ENCODE peak calls at places on chromosome 9, in nine cellular contexts. D, K, R, B, I, V, U, L and W are unnamed samples.

GRCh38 chr9:127633216-127633615 is 21.1 kb downstream of the STXBP1 start:
- DNase-seq in U (no peak), D (no peak), V (no peak), B (no peak), I (no peak), R (peak), L (no peak), K (no peak), W (no peak)

GRCh38 chr9:77486968-77487367 is 161.2 kb downstream of the GNA14 start:
- DNase-seq in D (no peak), B (no peak), R (no peak), L (no peak), U (no peak), K (no peak), I (peak), V (no peak), W (no peak)

GRCh38 chr9:801399-802071 is 40.0 kb upstream of the DMRT1 start:
- DNase-seq in L (no peak), V (no peak), D (no peak), R (no peak), I (peak), B (no peak), U (no peak), K (no peak), W (no peak)

GRCh38 chr9:28938981-28939380 is 1365.7 kb upstream of the C9orf72 start:
- DNase-seq in U (no peak), I (no peak), L (no peak), K (no peak), R (no peak), V (no peak), D (no peak), B (no peak), W (no peak)

GRCh38 chr9:71253021-71253420 is 131.6 kb upstream of the TRPM3 start:
- DNase-seq in K (no peak), V (no peak), B (no peak), D (no peak), L (no peak), U (no peak), R (no peak), I (no peak), W (no peak)

GRCh38 chr9:134180786-134181647 is 16.7 kb upstream of the RNU6ATAC start:
- DNase-seq in L (no peak), K (no peak), R (peak), I (no peak), B (no peak), V (peak), U (peak), D (no peak), W (no peak)

GRCh38 chr9:127960410-127961165 is 20.2 kb downstream of the EEIG1 start:
- DNase-seq in U (no peak), R (no peak), D (no peak), B (no peak), L (no peak), K (no peak), V (no peak), I (no peak), W (no peak)

GRCh38 chr9:121277518-121278275 is 9.7 kb downstream of the GSN start:
- DNase-seq in D (no peak), K (no peak), I (peak), L (no peak), V (no peak), U (no peak), R (no peak), B (no peak), W (no peak)

GRCh38 chr9:125747053-125747764 is at the start of gene PBX3:
- DNase-seq in B (peak), R (peak), U (peak), D (no peak), L (peak), V (peak), K (peak), I (peak), W (no peak)

GRCh38 chr9:111937781-111938426 is 41.3 kb downstream of the UGCG start:
- DNase-seq in D (peak), V (no peak), L (peak), B (no peak), U (peak), I (peak), K (no peak), R (peak), W (no peak)

GRCh38 chr9:89919171-89919681 is 314.4 kb downstream of the GADD45G start:
- DNase-seq in V (no peak), U (peak), D (no peak), B (no peak), I (peak), L (peak), R (no peak), K (no peak), W (no peak)

GRCh38 chr9:90546200-90546599 is 96.4 kb downstream of the DIRAS2 start:
- DNase-seq in R (no peak), L (no peak), B (peak), K (no peak), U (no peak), I (peak), V (no peak), D (no peak), W (no peak)

GRCh38 chr9:113929634-113930092 is 53.6 kb downstream of the ZNF618 start:
- DNase-seq in R (no peak), K (no peak), I (peak), D (no peak), U (peak), V (no peak), B (no peak), L (no peak), W (peak)

GRCh38 chr9:131773911-131774379 is 34.1 kb upstream of the RAPGEF1 start:
- DNase-seq in U (peak), B (no peak), K (peak), L (no peak), V (no peak), I (peak), R (no peak), D (no peak), W (no peak)